ENCODE peak calls at places on chromosomes 6 and 20, in eight cellular contexts. E is T-cell, X is small intestine, P is neural crest cell, K is psoas muscle, V is WTC11, L is cardiac muscle cell, G is sciatic nerve. T is an unnamed sample.

GRCh38 chr20:60845146-60845545 is 406.9 kb upstream of the CDH4 start:
- DNase-seq in E (no peak), X (no peak), P (no peak), K (no peak), V (no peak), L (no peak), G (no peak), T (no peak)

GRCh38 chr6:125273965-125274364 is 27.8 kb downstream of the HDDC2 start:
- DNase-seq in E (no peak), X (peak), P (no peak), K (no peak), V (no peak), L (no peak), G (no peak), T (no peak)

GRCh38 chr20:49704932-49705336 is 8.7 kb downstream of the B4GALT5 start:
- DNase-seq in E (no peak), X (no peak), P (no peak), K (no peak), V (no peak), L (no peak), G (no peak), T (no peak)

GRCh38 chr6:11215773-11216172 is 16.7 kb downstream of the NEDD9 start:
- DNase-seq in E (no peak), X (peak), P (no peak), K (no peak), V (no peak), L (no peak), G (no peak), T (no peak)

GRCh38 chr20:51014797-51015722 is 7.8 kb downstream of the KCNG1 start:
- DNase-seq in E (no peak), X (peak), P (peak), K (no peak), V (peak), L (peak), G (no peak), T (no peak)

GRCh38 chr6:75207211-75207984 is 1.5 kb upstream of the COL12A1 start:
- DNase-seq in E (no peak), X (no peak), P (peak), K (peak), V (peak), L (no peak), G (peak), T (no peak)

GRCh38 chr6:393391-394221 is 2.1 kb downstream of the IRF4 start:
- DNase-seq in E (no peak), X (no peak), P (no peak), K (no peak), V (no peak), L (peak), G (no peak), T (no peak)

GRCh38 chr20:3204124-3204794 is at the start of gene DDRGK1:
- DNase-seq in E (peak), X (peak), P (peak), K (peak), V (peak), L (peak), G (peak), T (peak)

GRCh38 chr20:49356676-49357075 is 78.8 kb upstream of the ZNFX1 start:
- DNase-seq in E (no peak), X (no peak), P (no peak), K (no peak), V (no peak), L (no peak), G (no peak), T (no peak)

GRCh38 chr6:155187096-155187495 is 76.7 kb upstream of the CLDN20 start:
- DNase-seq in E (no peak), X (no peak), P (no peak), K (no peak), V (no peak), L (no peak), G (no peak), T (no peak)

GRCh38 chr6:29531668-29532067 is 27.9 kb downstream of the UBD start:
- DNase-seq in E (no peak), X (no peak), P (no peak), K (no peak), V (no peak), L (no peak), G (no peak), T (no peak)

GRCh38 chr6:158655569-158656450 is 6.0 kb downstream of the SYTL3 start:
- DNase-seq in E (no peak), X (no peak), P (no peak), K (peak), V (no peak), L (no peak), G (no peak), T (no peak)

GRCh38 chr6:106614592-106615301 is 14.6 kb downstream of the RTN4IP1 start:
- DNase-seq in E (no peak), X (no peak), P (no peak), K (no peak), V (no peak), L (no peak), G (no peak), T (no peak)

GRCh38 chr6:165649152-165649551 is 13.9 kb downstream of the PDE10A start:
- DNase-seq in E (no peak), X (peak), P (no peak), K (no peak), V (no peak), L (no peak), G (no peak), T (no peak)

GRCh38 chr20:2692886-2693285 is 306 bp downstream of the EBF4 start:
- DNase-seq in E (no peak), X (no peak), P (no peak), K (no peak), V (no peak), L (peak), G (no peak), T (no peak)

GRCh38 chr6:10800810-10801209 is 37.5 kb downstream of the MAK start:
- DNase-seq in E (no peak), X (no peak), P (no peak), K (no peak), V (no peak), L (no peak), G (no peak), T (no peak)

GRCh38 chr20:19291818-19292132 is 79.3 kb downstream of the SLC24A3 start:
- DNase-seq in E (no peak), X (no peak), P (no peak), K (no peak), V (no peak), L (no peak), G (no peak), T (no peak)

GRCh38 chr6:147178355-147178754 is 25.9 kb upstream of the STXBP5 start:
- DNase-seq in E (no peak), X (no peak), P (no peak), K (no peak), V (no peak), L (no peak), G (no peak), T (no peak)

GRCh38 chr20:44494266-44494665 is 18.6 kb downstream of the TTPAL start:
- DNase-seq in E (no peak), X (no peak), P (no peak), K (no peak), V (no peak), L (no peak), G (no peak), T (no peak)

GRCh38 chr6:44230034-44230675 is 6.8 kb downstream of the SLC29A1 start:
- DNase-seq in E (no peak), X (no peak), P (no peak), K (no peak), V (no peak), L (no peak), G (no peak), T (no peak)

GRCh38 chr6:107730683-107731314 is 93.3 kb downstream of the SCML4 start:
- DNase-seq in E (no peak), X (peak), P (no peak), K (no peak), V (no peak), L (no peak), G (no peak), T (no peak)

GRCh38 chr20:46188866-46189265 is 70.8 kb downstream of the CD40 start:
- DNase-seq in E (no peak), X (no peak), P (no peak), K (no peak), V (no peak), L (no peak), G (no peak), T (no peak)

GRCh38 chr6:167287513-167288048 is 3.5 kb upstream of the UNC93A start:
- DNase-seq in E (no peak), X (no peak), P (no peak), K (no peak), V (no peak), L (no peak), G (no peak), T (no peak)

GRCh38 chr6:114096553-114097172 is 125.7 kb upstream of the HDAC2 start:
- DNase-seq in E (no peak), X (peak), P (no peak), K (no peak), V (no peak), L (peak), G (no peak), T (no peak)

GRCh38 chr20:37986063-37986858 is 47.0 kb downstream of the TTI1 start:
- DNase-seq in E (no peak), X (no peak), P (no peak), K (no peak), V (no peak), L (no peak), G (no peak), T (no peak)

GRCh38 chr6:163338671-163339405 is 75.7 kb upstream of the QKI start:
- DNase-seq in E (no peak), X (no peak), P (no peak), K (peak), V (no peak), L (peak), G (no peak), T (no peak)

GRCh38 chr20:46548688-46549087 is 1.8 kb downstream of the OCSTAMP start:
- DNase-seq in E (no peak), X (no peak), P (no peak), K (no peak), V (no peak), L (no peak), G (no peak), T (no peak)

GRCh38 chr20:9978395-9979004 is 56.3 kb upstream of the ANKEF1 start:
- DNase-seq in E (peak), X (peak), P (peak), K (no peak), V (no peak), L (peak), G (no peak), T (peak)

GRCh38 chr20:62355527-62356142 is 11.5 kb downstream of the LAMA5 start:
- DNase-seq in E (no peak), X (no peak), P (no peak), K (peak), V (no peak), L (no peak), G (no peak), T (no peak)

T was measured in iPS DF 6.9.